ENCODE peak calls at places on chromosomes 7 and 10, in six cellular contexts. F is HEK293T; U is activated naive CD8-positive, alpha-beta T cell treated with anti-CD3 and anti-CD28 coated beads, Interleukin-2, amount 50 U/mL, for 24 hours; Y is transverse colon; J is HFF-Myc; H is progenitor cell of endocrine pancreas. D is an unnamed sample.

GRCh38 chr10:100656479-100656878 is 88.9 kb upstream of the PAX2 start:
- DNase-seq in F (peak), U (no peak), Y (no peak), J (no peak), H (no peak), D (no peak)

GRCh38 chr7:114419441-114420107 is 5.0 kb downstream of the FOXP2 start:
- DNase-seq in F (no peak), U (no peak), Y (no peak), J (no peak), H (no peak), D (no peak)

GRCh38 chr7:24981544-24981951 is 1.6 kb upstream of the OSBPL3 start:
- DNase-seq in F (no peak), U (peak), Y (peak), J (no peak), H (no peak), D (no peak)

GRCh38 chr7:111708072-111708471 is 145.8 kb upstream of the IMMP2L start:
- DNase-seq in F (no peak), U (no peak), Y (no peak), J (peak), H (no peak), D (no peak)

GRCh38 chr10:26994743-26995142 is 105.6 kb downstream of the ANKRD26 start:
- DNase-seq in F (no peak), U (no peak), Y (no peak), J (peak), H (no peak), D (no peak)

GRCh38 chr7:34385385-34385784 is 272.6 kb upstream of the NPSR1 start:
- DNase-seq in F (no peak), U (no peak), Y (no peak), J (no peak), H (no peak), D (no peak)

GRCh38 chr7:100572281-100572948 is 1.3 kb downstream of the SAP25 start:
- DNase-seq in F (no peak), U (no peak), Y (no peak), J (no peak), H (no peak), D (no peak)

GRCh38 chr7:94174956-94175355 is 170.8 kb upstream of the BET1 start:
- DNase-seq in F (no peak), U (no peak), Y (no peak), J (no peak), H (no peak), D (no peak)

GRCh38 chr7:39446546-39446945 is 119.7 kb upstream of the YAE1 start:
- DNase-seq in F (no peak), U (no peak), Y (no peak), J (no peak), H (no peak), D (no peak)

GRCh38 chr10:43048301-43049051 is 28.4 kb upstream of the RET start:
- DNase-seq in F (no peak), U (no peak), Y (no peak), J (no peak), H (no peak), D (peak)

GRCh38 chr7:84823530-84823929 is 363.3 kb downstream of the SEMA3D start:
- DNase-seq in F (no peak), U (no peak), Y (no peak), J (no peak), H (no peak), D (no peak)

GRCh38 chr10:132319853-132320669 is 11.9 kb upstream of the LRRC27 start:
- DNase-seq in F (no peak), U (peak), Y (no peak), J (peak), H (no peak), D (peak)

GRCh38 chr10:125344573-125345121 is 184.3 kb upstream of the CTBP2 start:
- DNase-seq in F (no peak), U (no peak), Y (peak), J (no peak), H (no peak), D (no peak)

GRCh38 chr7:1586126-1586826 is 16.4 kb upstream of the PSMG3 start:
- DNase-seq in F (no peak), U (no peak), Y (no peak), J (no peak), H (no peak), D (no peak)

GRCh38 chr10:34780818-34781380 is 34.2 kb downstream of the PARD3 start:
- DNase-seq in F (peak), U (no peak), Y (no peak), J (peak), H (peak), D (no peak)

GRCh38 chr10:78065616-78066410 is 32.1 kb downstream of the RPS24 start:
- DNase-seq in F (no peak), U (no peak), Y (peak), J (no peak), H (no peak), D (no peak)

GRCh38 chr10:116201670-116202430 is 71.2 kb downstream of the GFRA1 start:
- DNase-seq in F (no peak), U (no peak), Y (no peak), J (no peak), H (no peak), D (no peak)

GRCh38 chr7:3805151-3805550 is 504.1 kb downstream of the SDK1 start:
- DNase-seq in F (no peak), U (no peak), Y (no peak), J (no peak), H (no peak), D (no peak)

GRCh38 chr10:86287966-86288579 is 78.5 kb downstream of the GRID1 start:
- DNase-seq in F (no peak), U (no peak), Y (no peak), J (no peak), H (no peak), D (no peak)

GRCh38 chr10:73837072-73837471 is 25.7 kb upstream of the NDST2 start:
- DNase-seq in F (no peak), U (no peak), Y (no peak), J (no peak), H (no peak), D (no peak)

GRCh38 chr7:38229386-38229785 is 44.0 kb downstream of the TARP start:
- DNase-seq in F (no peak), U (no peak), Y (no peak), J (no peak), H (no peak), D (no peak)

GRCh38 chr10:127757033-127757432 is 20.0 kb downstream of the FOXI2 start:
- DNase-seq in F (no peak), U (no peak), Y (no peak), J (no peak), H (no peak), D (no peak)

GRCh38 chr7:131769241-131769640 is 212.8 kb upstream of the PODXL start:
- DNase-seq in F (no peak), U (no peak), Y (no peak), J (no peak), H (no peak), D (no peak)

GRCh38 chr7:20441346-20441745 is 110.6 kb downstream of the ITGB8 start:
- DNase-seq in F (no peak), U (no peak), Y (no peak), J (no peak), H (no peak), D (no peak)

GRCh38 chr7:138538518-138538917 is 78.5 kb downstream of the TRIM24 start:
- DNase-seq in F (no peak), U (no peak), Y (no peak), J (no peak), H (no peak), D (no peak)

GRCh38 chr7:73758581-73759138 is 11.4 kb downstream of the CLDN3 start:
- DNase-seq in F (no peak), U (no peak), Y (peak), J (no peak), H (no peak), D (no peak)

GRCh38 chr7:102292813-102293798 is 6.4 kb downstream of the SH2B2 start:
- DNase-seq in F (peak), U (no peak), Y (no peak), J (no peak), H (no peak), D (no peak)

GRCh38 chr10:114367676-114368391 is 36.5 kb downstream of the AFAP1L2 start:
- DNase-seq in F (no peak), U (no peak), Y (no peak), J (no peak), H (no peak), D (no peak)

GRCh38 chr10:3906511-3907111 is 121.6 kb upstream of the KLF6 start:
- DNase-seq in F (no peak), U (no peak), Y (peak), J (no peak), H (no peak), D (peak)

GRCh38 chr7:630111-630511 is 96.4 kb upstream of the DNAAF5 start:
- DNase-seq in F (no peak), U (no peak), Y (no peak), J (no peak), H (no peak), D (no peak)

GRCh38 chr10:86264481-86265231 is 101.9 kb downstream of the GRID1 start:
- DNase-seq in F (no peak), U (no peak), Y (no peak), J (no peak), H (peak), D (no peak)

GRCh38 chr7:100127866-100128601 is 1.3 kb downstream of the MBLAC1 start:
- DNase-seq in F (peak), U (peak), Y (peak), J (no peak), H (no peak), D (no peak)

GRCh38 chr10:44386546-44387052 is 1.7 kb upstream of the CXCL12 start:
- DNase-seq in F (peak), U (peak), Y (peak), J (no peak), H (peak), D (no peak)

GRCh38 chr7:106622654-106623314 is 38.2 kb downstream of the CCDC71L start:
- DNase-seq in F (no peak), U (no peak), Y (no peak), J (no peak), H (no peak), D (no peak)